ENCODE peak calls at places on chromosomes 2 and 18, in four cellular contexts. One of them, this sample, is unnamed.

GRCh38 chr18:4854664-4855063 is 342.4 kb downstream of the AKAIN1 start:
- DNase-seq in activated T-helper 1 cell treated with anti-CD3 and anti-CD28 coated beads, Interleukin-12 subunit alpha, Interleukin-12 subunit beta, Interleukin-2, Interleukin-4 antibody, amounts not matched to agents 30 ng/mL and 10 ng/mL and 1 ng/mL, durations not matched to agents 14 hours and 24 hours and 36 hours: no peak
- DNase-seq in naive B cell: no peak
- DNase-seq in amygdala: no peak
- DNase-seq in this sample: no peak

GRCh38 chr2:112665113-112665780 is 19.5 kb downstream of the SLC20A1 start:
- DNase-seq in activated T-helper 1 cell treated with anti-CD3 and anti-CD28 coated beads, Interleukin-12 subunit alpha, Interleukin-12 subunit beta, Interleukin-2, Interleukin-4 antibody, amounts not matched to agents 30 ng/mL and 10 ng/mL and 1 ng/mL, durations not matched to agents 14 hours and 24 hours and 36 hours: no peak
- DNase-seq in naive B cell: no peak
- DNase-seq in amygdala: no peak
- DNase-seq in this sample: no peak

GRCh38 chr18:76657428-76657827 is 162.4 kb upstream of the ZNF516 start:
- DNase-seq in activated T-helper 1 cell treated with anti-CD3 and anti-CD28 coated beads, Interleukin-12 subunit alpha, Interleukin-12 subunit beta, Interleukin-2, Interleukin-4 antibody, amounts not matched to agents 30 ng/mL and 10 ng/mL and 1 ng/mL, durations not matched to agents 14 hours and 24 hours and 36 hours: no peak
- DNase-seq in naive B cell: no peak
- DNase-seq in amygdala: no peak
- DNase-seq in this sample: no peak

GRCh38 chr2:144402282-144402681 is 117.6 kb downstream of the ZEB2 start:
- DNase-seq in activated T-helper 1 cell treated with anti-CD3 and anti-CD28 coated beads, Interleukin-12 subunit alpha, Interleukin-12 subunit beta, Interleukin-2, Interleukin-4 antibody, amounts not matched to agents 30 ng/mL and 10 ng/mL and 1 ng/mL, durations not matched to agents 14 hours and 24 hours and 36 hours: no peak
- DNase-seq in naive B cell: no peak
- DNase-seq in amygdala: no peak
- DNase-seq in this sample: no peak

GRCh38 chr2:224400886-224401632 is 848 bp downstream of the FAM124B start:
- DNase-seq in activated T-helper 1 cell treated with anti-CD3 and anti-CD28 coated beads, Interleukin-12 subunit alpha, Interleukin-12 subunit beta, Interleukin-2, Interleukin-4 antibody, amounts not matched to agents 30 ng/mL and 10 ng/mL and 1 ng/mL, durations not matched to agents 14 hours and 24 hours and 36 hours: no peak
- DNase-seq in naive B cell: no peak
- DNase-seq in amygdala: no peak
- DNase-seq in this sample: no peak

GRCh38 chr2:236576053-236576452 is 6.4 kb downstream of the ACKR3 start:
- DNase-seq in activated T-helper 1 cell treated with anti-CD3 and anti-CD28 coated beads, Interleukin-12 subunit alpha, Interleukin-12 subunit beta, Interleukin-2, Interleukin-4 antibody, amounts not matched to agents 30 ng/mL and 10 ng/mL and 1 ng/mL, durations not matched to agents 14 hours and 24 hours and 36 hours: no peak
- DNase-seq in naive B cell: no peak
- DNase-seq in amygdala: no peak
- DNase-seq in this sample: no peak

GRCh38 chr2:133303150-133303549 is 265.1 kb downstream of the NCKAP5 start:
- DNase-seq in activated T-helper 1 cell treated with anti-CD3 and anti-CD28 coated beads, Interleukin-12 subunit alpha, Interleukin-12 subunit beta, Interleukin-2, Interleukin-4 antibody, amounts not matched to agents 30 ng/mL and 10 ng/mL and 1 ng/mL, durations not matched to agents 14 hours and 24 hours and 36 hours: no peak
- DNase-seq in naive B cell: no peak
- DNase-seq in amygdala: no peak
- DNase-seq in this sample: no peak

GRCh38 chr2:42794271-42795046 is 2.1 kb upstream of the HAAO start:
- DNase-seq in activated T-helper 1 cell treated with anti-CD3 and anti-CD28 coated beads, Interleukin-12 subunit alpha, Interleukin-12 subunit beta, Interleukin-2, Interleukin-4 antibody, amounts not matched to agents 30 ng/mL and 10 ng/mL and 1 ng/mL, durations not matched to agents 14 hours and 24 hours and 36 hours: no peak
- DNase-seq in naive B cell: no peak
- DNase-seq in amygdala: no peak
- DNase-seq in this sample: no peak

GRCh38 chr2:238158807-238159539 is at the start of gene ERFE:
- DNase-seq in activated T-helper 1 cell treated with anti-CD3 and anti-CD28 coated beads, Interleukin-12 subunit alpha, Interleukin-12 subunit beta, Interleukin-2, Interleukin-4 antibody, amounts not matched to agents 30 ng/mL and 10 ng/mL and 1 ng/mL, durations not matched to agents 14 hours and 24 hours and 36 hours: peak
- DNase-seq in naive B cell: peak
- DNase-seq in amygdala: no peak
- DNase-seq in this sample: no peak

GRCh38 chr2:126749537-126749936 is 93.6 kb downstream of the GYPC start:
- DNase-seq in activated T-helper 1 cell treated with anti-CD3 and anti-CD28 coated beads, Interleukin-12 subunit alpha, Interleukin-12 subunit beta, Interleukin-2, Interleukin-4 antibody, amounts not matched to agents 30 ng/mL and 10 ng/mL and 1 ng/mL, durations not matched to agents 14 hours and 24 hours and 36 hours: no peak
- DNase-seq in naive B cell: no peak
- DNase-seq in amygdala: no peak
- DNase-seq in this sample: no peak

GRCh38 chr2:203660465-203660864 is 46.0 kb upstream of the CD28 start:
- DNase-seq in activated T-helper 1 cell treated with anti-CD3 and anti-CD28 coated beads, Interleukin-12 subunit alpha, Interleukin-12 subunit beta, Interleukin-2, Interleukin-4 antibody, amounts not matched to agents 30 ng/mL and 10 ng/mL and 1 ng/mL, durations not matched to agents 14 hours and 24 hours and 36 hours: no peak
- DNase-seq in naive B cell: no peak
- DNase-seq in amygdala: no peak
- DNase-seq in this sample: no peak

GRCh38 chr2:19677825-19678518 is 223.8 kb downstream of the TTC32 start:
- DNase-seq in activated T-helper 1 cell treated with anti-CD3 and anti-CD28 coated beads, Interleukin-12 subunit alpha, Interleukin-12 subunit beta, Interleukin-2, Interleukin-4 antibody, amounts not matched to agents 30 ng/mL and 10 ng/mL and 1 ng/mL, durations not matched to agents 14 hours and 24 hours and 36 hours: no peak
- DNase-seq in naive B cell: no peak
- DNase-seq in amygdala: no peak
- DNase-seq in this sample: no peak

GRCh38 chr2:49294225-49294624 is 139.9 kb upstream of the FSHR start:
- DNase-seq in activated T-helper 1 cell treated with anti-CD3 and anti-CD28 coated beads, Interleukin-12 subunit alpha, Interleukin-12 subunit beta, Interleukin-2, Interleukin-4 antibody, amounts not matched to agents 30 ng/mL and 10 ng/mL and 1 ng/mL, durations not matched to agents 14 hours and 24 hours and 36 hours: no peak
- DNase-seq in naive B cell: no peak
- DNase-seq in amygdala: no peak
- DNase-seq in this sample: no peak

GRCh38 chr2:60152226-60152833 is 401.1 kb downstream of the BCL11A start:
- DNase-seq in activated T-helper 1 cell treated with anti-CD3 and anti-CD28 coated beads, Interleukin-12 subunit alpha, Interleukin-12 subunit beta, Interleukin-2, Interleukin-4 antibody, amounts not matched to agents 30 ng/mL and 10 ng/mL and 1 ng/mL, durations not matched to agents 14 hours and 24 hours and 36 hours: no peak
- DNase-seq in naive B cell: peak
- DNase-seq in amygdala: no peak
- DNase-seq in this sample: no peak

GRCh38 chr2:222941510-222942032 is 80.7 kb downstream of the ACSL3 start:
- DNase-seq in activated T-helper 1 cell treated with anti-CD3 and anti-CD28 coated beads, Interleukin-12 subunit alpha, Interleukin-12 subunit beta, Interleukin-2, Interleukin-4 antibody, amounts not matched to agents 30 ng/mL and 10 ng/mL and 1 ng/mL, durations not matched to agents 14 hours and 24 hours and 36 hours: no peak
- DNase-seq in naive B cell: no peak
- DNase-seq in amygdala: no peak
- DNase-seq in this sample: no peak

GRCh38 chr18:79765491-79766245 is 32.1 kb upstream of the KCNG2 start:
- DNase-seq in activated T-helper 1 cell treated with anti-CD3 and anti-CD28 coated beads, Interleukin-12 subunit alpha, Interleukin-12 subunit beta, Interleukin-2, Interleukin-4 antibody, amounts not matched to agents 30 ng/mL and 10 ng/mL and 1 ng/mL, durations not matched to agents 14 hours and 24 hours and 36 hours: no peak
- DNase-seq in naive B cell: no peak
- DNase-seq in amygdala: no peak
- DNase-seq in this sample: no peak

GRCh38 chr2:21268871-21269224 is 145.1 kb downstream of the TDRD15 start:
- DNase-seq in activated T-helper 1 cell treated with anti-CD3 and anti-CD28 coated beads, Interleukin-12 subunit alpha, Interleukin-12 subunit beta, Interleukin-2, Interleukin-4 antibody, amounts not matched to agents 30 ng/mL and 10 ng/mL and 1 ng/mL, durations not matched to agents 14 hours and 24 hours and 36 hours: no peak
- DNase-seq in naive B cell: no peak
- DNase-seq in amygdala: no peak
- DNase-seq in this sample: no peak

GRCh38 chr2:54423213-54423612 is 32.9 kb upstream of the SPTBN1 start:
- DNase-seq in activated T-helper 1 cell treated with anti-CD3 and anti-CD28 coated beads, Interleukin-12 subunit alpha, Interleukin-12 subunit beta, Interleukin-2, Interleukin-4 antibody, amounts not matched to agents 30 ng/mL and 10 ng/mL and 1 ng/mL, durations not matched to agents 14 hours and 24 hours and 36 hours: no peak
- DNase-seq in naive B cell: no peak
- DNase-seq in amygdala: no peak
- DNase-seq in this sample: no peak

GRCh38 chr18:79448621-79449020 is 52.9 kb downstream of the NFATC1 start:
- DNase-seq in activated T-helper 1 cell treated with anti-CD3 and anti-CD28 coated beads, Interleukin-12 subunit alpha, Interleukin-12 subunit beta, Interleukin-2, Interleukin-4 antibody, amounts not matched to agents 30 ng/mL and 10 ng/mL and 1 ng/mL, durations not matched to agents 14 hours and 24 hours and 36 hours: no peak
- DNase-seq in naive B cell: no peak
- DNase-seq in amygdala: no peak
- DNase-seq in this sample: no peak

GRCh38 chr2:120066708-120067547 is 54.1 kb downstream of the EPB41L5 start:
- DNase-seq in activated T-helper 1 cell treated with anti-CD3 and anti-CD28 coated beads, Interleukin-12 subunit alpha, Interleukin-12 subunit beta, Interleukin-2, Interleukin-4 antibody, amounts not matched to agents 30 ng/mL and 10 ng/mL and 1 ng/mL, durations not matched to agents 14 hours and 24 hours and 36 hours: no peak
- DNase-seq in naive B cell: no peak
- DNase-seq in amygdala: no peak
- DNase-seq in this sample: no peak

GRCh38 chr2:119617455-119617854 is 61.5 kb upstream of the TMEM177 start:
- DNase-seq in activated T-helper 1 cell treated with anti-CD3 and anti-CD28 coated beads, Interleukin-12 subunit alpha, Interleukin-12 subunit beta, Interleukin-2, Interleukin-4 antibody, amounts not matched to agents 30 ng/mL and 10 ng/mL and 1 ng/mL, durations not matched to agents 14 hours and 24 hours and 36 hours: no peak
- DNase-seq in naive B cell: no peak
- DNase-seq in amygdala: no peak
- DNase-seq in this sample: no peak

GRCh38 chr2:203461736-203462135 is 73.4 kb downstream of the RAPH1 start:
- DNase-seq in activated T-helper 1 cell treated with anti-CD3 and anti-CD28 coated beads, Interleukin-12 subunit alpha, Interleukin-12 subunit beta, Interleukin-2, Interleukin-4 antibody, amounts not matched to agents 30 ng/mL and 10 ng/mL and 1 ng/mL, durations not matched to agents 14 hours and 24 hours and 36 hours: no peak
- DNase-seq in naive B cell: no peak
- DNase-seq in amygdala: no peak
- DNase-seq in this sample: no peak

GRCh38 chr2:194619368-194619767 is 1037.7 kb upstream of the SLC39A10 start:
- DNase-seq in activated T-helper 1 cell treated with anti-CD3 and anti-CD28 coated beads, Interleukin-12 subunit alpha, Interleukin-12 subunit beta, Interleukin-2, Interleukin-4 antibody, amounts not matched to agents 30 ng/mL and 10 ng/mL and 1 ng/mL, durations not matched to agents 14 hours and 24 hours and 36 hours: no peak
- DNase-seq in naive B cell: no peak
- DNase-seq in amygdala: no peak
- DNase-seq in this sample: no peak

GRCh38 chr2:169086893-169087467 is 17.6 kb downstream of the DHRS9 start:
- DNase-seq in activated T-helper 1 cell treated with anti-CD3 and anti-CD28 coated beads, Interleukin-12 subunit alpha, Interleukin-12 subunit beta, Interleukin-2, Interleukin-4 antibody, amounts not matched to agents 30 ng/mL and 10 ng/mL and 1 ng/mL, durations not matched to agents 14 hours and 24 hours and 36 hours: no peak
- DNase-seq in naive B cell: no peak
- DNase-seq in amygdala: no peak
- DNase-seq in this sample: no peak

GRCh38 chr18:11154369-11154982 is 5.1 kb upstream of the PIEZO2 start:
- DNase-seq in activated T-helper 1 cell treated with anti-CD3 and anti-CD28 coated beads, Interleukin-12 subunit alpha, Interleukin-12 subunit beta, Interleukin-2, Interleukin-4 antibody, amounts not matched to agents 30 ng/mL and 10 ng/mL and 1 ng/mL, durations not matched to agents 14 hours and 24 hours and 36 hours: no peak
- DNase-seq in naive B cell: no peak
- DNase-seq in amygdala: no peak
- DNase-seq in this sample: no peak

GRCh38 chr2:174219321-174219720 is 29.0 kb downstream of the OLA1 start:
- DNase-seq in activated T-helper 1 cell treated with anti-CD3 and anti-CD28 coated beads, Interleukin-12 subunit alpha, Interleukin-12 subunit beta, Interleukin-2, Interleukin-4 antibody, amounts not matched to agents 30 ng/mL and 10 ng/mL and 1 ng/mL, durations not matched to agents 14 hours and 24 hours and 36 hours: no peak
- DNase-seq in naive B cell: no peak
- DNase-seq in amygdala: no peak
- DNase-seq in this sample: no peak

GRCh38 chr2:237413293-237414055 is 490 bp downstream of the COL6A3 start:
- DNase-seq in activated T-helper 1 cell treated with anti-CD3 and anti-CD28 coated beads, Interleukin-12 subunit alpha, Interleukin-12 subunit beta, Interleukin-2, Interleukin-4 antibody, amounts not matched to agents 30 ng/mL and 10 ng/mL and 1 ng/mL, durations not matched to agents 14 hours and 24 hours and 36 hours: no peak
- DNase-seq in naive B cell: no peak
- DNase-seq in amygdala: no peak
- DNase-seq in this sample: no peak

GRCh38 chr18:28834889-28835288 is 658.0 kb upstream of the CDH2 start:
- DNase-seq in activated T-helper 1 cell treated with anti-CD3 and anti-CD28 coated beads, Interleukin-12 subunit alpha, Interleukin-12 subunit beta, Interleukin-2, Interleukin-4 antibody, amounts not matched to agents 30 ng/mL and 10 ng/mL and 1 ng/mL, durations not matched to agents 14 hours and 24 hours and 36 hours: no peak
- DNase-seq in naive B cell: no peak
- DNase-seq in amygdala: no peak
- DNase-seq in this sample: no peak

GRCh38 chr2:191512202-191512601 is 165.7 kb upstream of the NABP1 start:
- DNase-seq in activated T-helper 1 cell treated with anti-CD3 and anti-CD28 coated beads, Interleukin-12 subunit alpha, Interleukin-12 subunit beta, Interleukin-2, Interleukin-4 antibody, amounts not matched to agents 30 ng/mL and 10 ng/mL and 1 ng/mL, durations not matched to agents 14 hours and 24 hours and 36 hours: no peak
- DNase-seq in naive B cell: no peak
- DNase-seq in amygdala: no peak
- DNase-seq in this sample: no peak

GRCh38 chr2:211854832-211855231 is 683.8 kb downstream of the ERBB4 start:
- DNase-seq in activated T-helper 1 cell treated with anti-CD3 and anti-CD28 coated beads, Interleukin-12 subunit alpha, Interleukin-12 subunit beta, Interleukin-2, Interleukin-4 antibody, amounts not matched to agents 30 ng/mL and 10 ng/mL and 1 ng/mL, durations not matched to agents 14 hours and 24 hours and 36 hours: no peak
- DNase-seq in naive B cell: no peak
- DNase-seq in amygdala: no peak
- DNase-seq in this sample: no peak

GRCh38 chr2:100571668-100572067 is 8.9 kb downstream of the PDCL3 start:
- DNase-seq in activated T-helper 1 cell treated with anti-CD3 and anti-CD28 coated beads, Interleukin-12 subunit alpha, Interleukin-12 subunit beta, Interleukin-2, Interleukin-4 antibody, amounts not matched to agents 30 ng/mL and 10 ng/mL and 1 ng/mL, durations not matched to agents 14 hours and 24 hours and 36 hours: no peak
- DNase-seq in naive B cell: no peak
- DNase-seq in amygdala: no peak
- DNase-seq in this sample: no peak

This sample was measured in substantia nigra.